ENCODE peak calls at places on chromosome 22, in eight cellular contexts. E, Y, M, Z, A, H, J and P are unnamed samples. For H3K4me1, the result is how much of the 10 kb centered on the place peaks cover.

GRCh38 chr22:32708835-32709234 is 92.7 kb upstream of the TIMP3 start:
- DNase-seq in E (no peak), J (no peak), M (no peak), Y (no peak), A (peak), H (no peak), Z (no peak), P (no peak)

GRCh38 chr22:33529424-33530113 is 390.7 kb downstream of the LARGE1 start:
- DNase-seq in Z (no peak), M (no peak), A (peak), H (no peak), Y (no peak), J (no peak), E (no peak), P (no peak)

GRCh38 chr22:35312198-35313059 is 12.7 kb downstream of the TOM1 start:
- DNase-seq in Y (no peak), E (no peak), J (no peak), Z (no peak), H (no peak), M (no peak), A (peak), P (peak)

GRCh38 chr22:24428751-24429410 is 1.5 kb downstream of the ADORA2A start:
- DNase-seq in Y (no peak), J (no peak), M (no peak), E (no peak), A (no peak), H (peak), Z (peak), P (no peak)

GRCh38 chr22:42885446-42885845 is 28.4 kb upstream of the ARFGAP3 start:
- DNase-seq in J (no peak), M (no peak), Y (peak), H (no peak), A (no peak), E (no peak), Z (no peak), P (no peak)

GRCh38 chr22:27885977-27886842 is 32.8 kb downstream of the PITPNB start:
- DNase-seq in M (no peak), Y (peak), E (no peak), Z (peak), H (peak), A (peak), J (peak), P (no peak)

GRCh38 chr22:32880906-32881596 is 79.5 kb downstream of the TIMP3 start:
- DNase-seq in A (peak), H (no peak), M (no peak), Y (peak), Z (no peak), J (no peak), E (no peak), P (peak)

GRCh38 chr22:33247758-33248157 is 189.6 kb upstream of the SYN3 start:
- DNase-seq in E (no peak), Y (no peak), Z (no peak), H (no peak), A (no peak), J (no peak), M (no peak), P (no peak)

GRCh38 chr22:37514526-37515051 is 4.6 kb downstream of the CARD10 start:
- DNase-seq in H (no peak), J (no peak), M (no peak), Z (no peak), Y (no peak), A (no peak), E (no peak), P (no peak)

GRCh38 chr22:33470456-33470855 is 412.3 kb upstream of the SYN3 start:
- DNase-seq in H (no peak), A (no peak), Y (no peak), M (no peak), J (no peak), Z (no peak), E (no peak), P (no peak)

GRCh38 chr22:44096736-44097135 is 72.6 kb downstream of the PARVB start:
- DNase-seq in M (no peak), J (no peak), A (no peak), Y (no peak), H (no peak), Z (no peak), E (no peak), P (no peak)

GRCh38 chr22:26545385-26545784 is 33.1 kb upstream of the TFIP11 start:
- DNase-seq in J (no peak), M (no peak), A (no peak), Y (no peak), H (no peak), Z (no peak), E (no peak), P (no peak)

GRCh38 chr22:37692627-37693285 is 4.1 kb upstream of the TRIOBP start:
- DNase-seq in M (no peak), H (no peak), J (no peak), Y (no peak), E (no peak), A (no peak), Z (no peak), P (no peak)

GRCh38 chr22:48594757-48595510 is 1232.7 kb downstream of the BRD1 start:
- DNase-seq in A (no peak), H (no peak), Y (no peak), M (no peak), Z (no peak), E (no peak), J (no peak), P (no peak)

GRCh38 chr22:33472462-33473344 is 414.5 kb upstream of the SYN3 start:
- DNase-seq in A (peak), M (no peak), H (no peak), E (no peak), J (no peak), Y (no peak), Z (no peak), P (no peak)

GRCh38 chr22:20152464-20152890 is 1.6 kb upstream of the CCDC188 start:
- DNase-seq in E (no peak), H (no peak), Z (no peak), A (no peak), Y (no peak), M (no peak), J (no peak), P (no peak)

GRCh38 chr22:44351037-44351436 is 38.3 kb upstream of the SHISAL1 start:
- DNase-seq in J (no peak), E (no peak), Z (no peak), H (no peak), A (no peak), M (no peak), Y (no peak), P (no peak)

GRCh38 chr22:47165338-47165931 is 403.0 kb downstream of the TBC1D22A start:
- DNase-seq in Z (peak), E (no peak), M (no peak), H (no peak), A (no peak), Y (no peak), J (no peak), P (peak)

GRCh38 chr22:19709063-19709769 is 5.1 kb upstream of the SEPTIN5 start:
- DNase-seq in M (no peak), Y (no peak), J (no peak), A (no peak), E (no peak), H (no peak), Z (peak), P (no peak)

GRCh38 chr22:50176850-50177536 is 6.5 kb downstream of the PANX2 start:
- DNase-seq in J (no peak), Y (no peak), E (no peak), Z (no peak), H (no peak), M (no peak), A (no peak), P (no peak)

GRCh38 chr22:44375451-44375850 is 62.7 kb upstream of the SHISAL1 start:
- DNase-seq in E (no peak), J (no peak), H (no peak), Z (no peak), Y (no peak), A (no peak), M (no peak), P (no peak)

GRCh38 chr22:44437493-44438015 is 60.5 kb downstream of the RTL6 start:
- DNase-seq in A (peak), Z (no peak), E (no peak), M (no peak), J (no peak), H (no peak), Y (no peak), P (no peak)

GRCh38 chr22:28027453-28028448 is 108.7 kb upstream of the PITPNB start:
- DNase-seq in Y (no peak), M (no peak), Z (peak), J (no peak), A (no peak), E (no peak), H (no peak), P (no peak)

GRCh38 chr22:22818202-22818538 is 69.4 kb upstream of the IGLL5 start:
- DNase-seq in Z (no peak), H (no peak), Y (no peak), E (no peak), J (no peak), M (no peak), A (no peak), P (no peak)

GRCh38 chr22:49910229-49911155 is 7.7 kb downstream of the ALG12 start:
- DNase-seq in E (no peak), Z (no peak), A (no peak), Y (no peak), M (no peak), H (no peak), J (no peak), P (no peak)

GRCh38 chr22:19287076-19287724 is 4.3 kb downstream of the CLTCL1 start:
- DNase-seq in E (no peak), H (no peak), M (no peak), Z (no peak), A (peak), J (no peak), Y (no peak), P (no peak)

GRCh38 chr22:47238886-47239860 is 476.7 kb downstream of the TBC1D22A start:
- DNase-seq in H (no peak), M (no peak), Z (no peak), J (no peak), E (no peak), A (no peak), Y (no peak), P (no peak)

GRCh38 chr22:19325296-19325950 is 33.9 kb upstream of the CLTCL1 start:
- DNase-seq in E (no peak), M (no peak), H (no peak), Y (no peak), J (no peak), Z (no peak), A (peak), P (no peak)

GRCh38 chr22:25488244-25489020 is 76.0 kb upstream of the GRK3 start:
- DNase-seq in H (no peak), J (no peak), E (no peak), M (no peak), Z (peak), Y (no peak), A (peak), P (no peak)

DNA sequence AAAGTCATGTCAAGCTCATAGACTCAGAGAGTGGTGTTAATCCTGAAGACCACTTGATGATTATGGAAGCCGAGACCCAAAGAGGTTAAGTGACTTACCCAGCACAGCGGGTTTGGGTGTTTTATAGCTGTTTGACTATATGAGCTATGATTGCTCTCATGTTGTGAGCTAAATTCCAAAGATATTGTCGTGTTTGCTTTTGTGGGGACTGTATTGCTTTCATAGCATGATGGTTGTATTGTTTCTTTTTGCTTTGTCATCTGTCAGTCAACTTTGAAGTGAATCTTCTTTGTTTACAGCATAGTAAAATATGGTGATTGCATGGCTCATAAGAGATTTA is 23.7 kb downstream of the NF2 start:
- DNase-seq in E (no peak), Z (no peak), A (no peak), J (no peak), H (no peak), M (no peak), Y (no peak), P (no peak)
- H3K4me1 ChIP-seq in E (half or more), Z (under half), A (under half), J (under half), H (under half), M (under half), Y (under half), P (under half)

GRCh38 chr22:41481131-41481830 is 12.4 kb downstream of the ACO2 start:
- DNase-seq in Y (peak), E (no peak), Z (peak), J (no peak), H (no peak), A (peak), M (no peak), P (no peak)

GRCh38 chr22:41482319-41482935 is 13.5 kb downstream of the ACO2 start:
- DNase-seq in H (peak), J (no peak), Z (no peak), M (no peak), A (peak), E (no peak), Y (no peak), P (no peak)

GRCh38 chr22:41480397-41480735 is 11.4 kb downstream of the ACO2 start:
- DNase-seq in M (no peak), J (no peak), Z (peak), H (no peak), A (peak), Y (no peak), E (no peak), P (no peak)

GRCh38 chr22:41479671-41480396 is 10.9 kb downstream of the ACO2 start:
- DNase-seq in M (no peak), H (no peak), J (no peak), Z (peak), E (no peak), A (peak), Y (peak), P (peak)

DNA sequence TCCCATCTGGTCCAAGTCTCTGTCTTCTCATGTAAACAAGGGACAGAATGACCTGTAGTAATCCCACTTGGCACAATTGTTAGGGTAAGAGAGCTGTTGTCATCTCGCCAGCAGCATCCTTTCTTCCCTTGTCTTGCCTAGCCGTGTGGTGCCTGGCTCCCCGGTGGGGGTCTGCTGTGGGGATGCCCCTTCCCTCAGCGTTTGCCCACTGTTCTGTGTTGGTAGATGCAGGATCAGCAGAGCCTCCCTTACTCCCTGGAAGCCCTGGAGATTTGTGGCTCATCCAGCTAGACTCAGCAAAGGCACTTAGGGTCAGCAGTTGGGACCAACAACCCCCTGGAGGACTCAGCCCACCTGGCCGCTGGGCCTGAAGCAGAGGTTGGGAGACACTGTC is 13.0 kb downstream of the ACO2 start:
- DNase-seq in A (no peak), Y (no peak), E (no peak), H (no peak), J (no peak), M (no peak), Z (no peak), P (no peak)
- H3K4me1 ChIP-seq in A (under half), Y (under half), E (half or more), H (under half), J (under half), M (under half), Z (half or more), P (under half)

GRCh38 chr22:38865201-38866023 is 6.6 kb downstream of the CBX6 start:
- DNase-seq in M (no peak), A (no peak), H (no peak), Z (peak), Y (no peak), J (no peak), E (no peak), P (no peak)
- H3K4me1 ChIP-seq in M (under half), A (under half), H (under half), Z (half or more), Y (under half), J (under half), E (half or more), P (half or more)

GRCh38 chr22:31105282-31105929 is 2.0 kb downstream of the SELENOM start:
- DNase-seq in J (no peak), E (no peak), A (no peak), Y (no peak), H (no peak), M (no peak), Z (no peak), P (no peak)
- H3K4me1 ChIP-seq in J (under half), E (half or more), A (under half), Y (under half), H (under half), M (under half), Z (half or more), P (half or more)

DNA sequence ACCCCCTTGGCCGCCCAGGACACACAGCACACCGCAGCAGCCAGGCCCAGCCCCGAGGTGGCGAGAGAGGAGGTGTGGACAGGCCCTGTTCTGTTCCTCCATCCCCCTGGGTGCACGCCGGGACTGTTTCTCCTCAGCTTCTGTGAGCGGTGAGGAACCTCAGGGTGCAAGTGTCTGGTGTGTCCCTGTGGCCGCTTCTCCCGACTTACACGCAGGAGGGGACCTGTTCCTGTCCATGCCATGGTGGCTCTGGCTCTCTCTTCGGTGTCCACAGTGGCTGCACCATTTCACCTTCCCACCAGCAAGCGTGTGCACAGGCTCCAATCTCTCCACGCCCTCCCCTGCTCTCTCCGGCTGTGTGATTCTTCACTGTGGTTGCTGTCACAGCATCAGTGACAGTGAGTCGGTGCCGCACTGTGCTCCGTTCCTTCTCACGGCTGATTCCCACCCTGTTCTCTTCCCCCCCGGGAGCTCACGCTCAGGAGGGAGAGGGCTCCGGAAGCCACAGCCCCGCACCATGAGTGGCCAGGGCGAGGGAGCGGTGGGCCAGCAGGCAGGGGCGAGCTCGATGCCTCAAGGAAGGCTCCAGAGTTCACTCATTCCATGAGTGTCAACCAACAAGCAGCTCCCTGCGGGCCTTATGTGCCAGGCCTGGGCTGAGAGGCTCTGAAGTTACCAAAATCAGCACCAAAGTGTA is 18.6 kb upstream of the WNT7B start:
- DNase-seq in H (no peak), Y (no peak), A (no peak), M (no peak), E (no peak), J (no peak), Z (no peak), P (no peak)
- H3K4me1 ChIP-seq in H (under half), Y (under half), A (under half), M (under half), E (half or more), J (under half), Z (under half), P (under half)

GRCh38 chr22:40453676-40454075 is 83.3 kb downstream of the SGSM3 start:
- DNase-seq in A (peak), Y (no peak), M (no peak), E (no peak), J (no peak), Z (no peak), H (no peak), P (no peak)
- H3K4me1 ChIP-seq in A (under half), Y (under half), M (under half), E (under half), J (half or more), Z (half or more), H (half or more), P (under half)

DNA sequence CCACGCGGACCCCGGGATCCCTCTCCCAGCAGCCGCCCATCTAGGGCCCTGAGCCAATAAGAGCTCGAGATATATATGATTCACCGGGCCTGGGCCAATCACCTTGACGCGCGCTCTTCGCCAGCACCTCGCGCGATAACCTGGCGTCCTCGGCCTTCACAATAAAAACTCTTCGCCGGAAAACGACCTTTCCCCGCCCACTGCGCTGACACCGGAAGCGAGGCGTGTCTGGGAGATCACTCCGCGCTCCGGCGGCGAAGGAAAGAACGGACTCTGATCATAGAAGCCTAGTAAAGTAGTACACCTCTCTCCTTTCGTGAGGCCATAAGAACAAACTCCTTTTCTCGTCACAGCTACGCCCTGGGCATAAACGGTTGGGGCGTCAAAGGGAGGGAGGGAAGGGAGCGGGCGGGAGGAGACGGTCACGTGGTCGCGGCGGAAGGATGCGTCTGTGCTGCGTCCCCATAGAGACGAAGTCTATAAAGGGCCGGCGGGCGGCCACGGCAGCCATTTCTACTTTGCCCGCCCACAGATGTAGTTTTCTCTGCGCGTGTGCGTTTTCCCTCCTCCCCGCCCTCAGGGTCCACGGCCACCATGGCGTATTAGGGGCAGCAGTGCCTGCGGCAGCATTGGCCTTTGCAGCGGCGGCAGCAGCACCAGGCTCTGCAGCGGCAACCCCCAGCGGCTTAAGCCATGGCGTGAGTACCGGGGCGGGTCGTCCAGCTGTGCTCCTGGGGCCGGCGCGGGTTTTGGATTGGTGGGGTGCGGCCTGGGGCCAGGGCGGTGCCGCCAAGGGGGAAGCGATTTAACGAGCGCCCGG is at the start of gene ATF4:
- DNase-seq in Z (peak), E (peak), M (peak), Y (peak), J (peak), A (peak), H (peak), P (peak)
- H3K4me1 ChIP-seq in Z (half or more), E (half or more), M (under half), Y (under half), J (under half), A (under half), H (half or more), P (under half)